ENCODE peak calls at places on chromosomes 3 and 15, in ten cellular contexts. M is tibial nerve; W is body of pancreas; Q is heart left ventricle; C is T-helper 2 cell; A is neural crest cell; R is activated naive CD4-positive, alpha-beta T cell treated with anti-CD3 and anti-CD28 coated beads for 36 hours; U is AG09319; D is activated T-cell treated with anti-CD3 and anti-CD28 coated beads, Interleukin-2, amount 50 U/mL, for 72 hours; X is brain microvascular endothelial cell. B is an unnamed sample.

GRCh38 chr3:112671930-112672715 is 31.2 kb upstream of the CCDC80 start:
- DNase-seq in M (no peak), W (no peak), Q (no peak), C (peak; percentile 39), A (no peak), R (no peak), U (peak; percentile 94), D (no peak), X (peak; percentile 92), B (peak; percentile 69)

GRCh38 chr15:97955529-97955928 is 5.0 kb upstream of the ARRDC4 start:
- DNase-seq in M (no peak), W (no peak), Q (no peak), C (no peak), A (no peak), R (no peak), U (no peak), D (no peak), X (no peak), B (no peak)

GRCh38 chr15:93028632-93029612 is 60.1 kb downstream of the RGMA start:
- DNase-seq in M (peak; percentile 65), W (peak; percentile 88), Q (peak; percentile 78), C (no peak), A (no peak), R (peak; percentile 38), U (peak; percentile 93), D (no peak), X (peak; percentile 28), B (no peak)

GRCh38 chr3:9339750-9340449 is 23.0 kb upstream of the THUMPD3 start:
- DNase-seq in M (no peak), W (no peak), Q (no peak), C (no peak), A (no peak), R (no peak), U (no peak), D (no peak), X (no peak), B (no peak)

GRCh38 chr15:76866716-76867321 is 38.3 kb downstream of the SCAPER start:
- DNase-seq in M (no peak), W (no peak), Q (no peak), C (no peak), A (peak; percentile 5), R (peak; percentile 45), U (no peak), D (peak; percentile 6), X (peak; percentile 17), B (peak; percentile 19)

GRCh38 chr15:25776071-25776740 is 86.9 kb downstream of the ATP10A start:
- DNase-seq in M (no peak), W (no peak), Q (no peak), C (no peak), A (no peak), R (no peak), U (no peak), D (no peak), X (no peak), B (no peak)

GRCh38 chr15:69578792-69579587 is 126.4 kb downstream of the RPLP1 start:
- DNase-seq in M (no peak), W (peak; percentile 92), Q (no peak), C (peak; percentile 16), A (no peak), R (no peak), U (no peak), D (no peak), X (no peak), B (no peak)

GRCh38 chr3:32706348-32707025 is 21.5 kb downstream of the CNOT10 start:
- DNase-seq in M (no peak), W (no peak), Q (no peak), C (no peak), A (no peak), R (peak; percentile 21), U (no peak), D (no peak), X (no peak), B (no peak)

GRCh38 chr3:58025824-58026579 is 17.8 kb downstream of the FLNB start:
- DNase-seq in M (no peak), W (peak; percentile 65), Q (no peak), C (no peak), A (no peak), R (peak; percentile 25), U (no peak), D (no peak), X (peak; percentile 58), B (no peak)

GRCh38 chr3:33982269-33982798 is 183.9 kb downstream of the PDCD6IP start:
- DNase-seq in M (no peak), W (no peak), Q (no peak), C (no peak), A (no peak), R (no peak), U (no peak), D (no peak), X (no peak), B (no peak)

GRCh38 chr3:40505599-40506462 is at the start of gene ZNF620:
- DNase-seq in M (peak; percentile 18), W (peak; percentile 92), Q (peak; percentile 82), C (peak; percentile 27), A (peak; percentile 77), R (peak; percentile 54), U (no peak), D (peak; percentile 52), X (peak; percentile 38), B (no peak)

GRCh38 chr3:67008388-67008787 is 10.3 kb downstream of the KBTBD8 start:
- DNase-seq in M (no peak), W (no peak), Q (no peak), C (no peak), A (no peak), R (no peak), U (no peak), D (no peak), X (no peak), B (no peak)

GRCh38 chr3:69669070-69669469 is 70.2 kb upstream of the MITF start:
- DNase-seq in M (no peak), W (no peak), Q (no peak), C (no peak), A (no peak), R (no peak), U (no peak), D (no peak), X (no peak), B (no peak)

GRCh38 chr3:37982351-37982750 is 8.2 kb upstream of the VILL start:
- DNase-seq in M (no peak), W (no peak), Q (no peak), C (no peak), A (no peak), R (no peak), U (no peak), D (no peak), X (no peak), B (no peak)

GRCh38 chr3:48409291-48410201 is 20.3 kb downstream of the PLXNB1 start:
- DNase-seq in M (peak; percentile 11), W (peak; percentile 1), Q (peak; percentile 4), C (no peak), A (no peak), R (no peak), U (no peak), D (no peak), X (no peak), B (no peak)